ENCODE peak calls at places on chromosomes 12 and 14, in eight cellular contexts. E is CD4-positive, alpha-beta T cell; G is cardiac muscle cell; X is small intestine; T is stimulated activated CD8-positive, alpha-beta memory T cell treated with anti-CD3 and anti-CD28 coated beads, Interleukin-2, amount 100 ng/mL, for 48 hours; W is transverse colon; Z is SK-N-MC; F is CD4-positive, alpha-beta memory T cell. S is an unnamed sample.

GRCh38 chr12:117792471-117792870 is 176.3 kb downstream of the KSR2 start:
- DNase-seq in F (no peak), T (no peak), X (no peak), W (no peak), E (no peak), G (no peak), Z (no peak), S (no peak)

GRCh38 chr14:65168840-65169239 is 66.5 kb upstream of the MAX start:
- DNase-seq in F (no peak), X (no peak), Z (no peak), W (no peak), E (no peak), T (no peak), G (no peak), S (no peak)

GRCh38 chr12:28998662-28999120 is 150.4 kb upstream of the FAR2 start:
- DNase-seq in X (peak; percentile 11), Z (no peak), T (no peak), G (peak; percentile 2), W (no peak), F (no peak), E (no peak), S (no peak)

GRCh38 chr14:23544511-23545447 is 6.8 kb downstream of the ZFHX2 start:
- DNase-seq in E (no peak), T (no peak), Z (no peak), G (peak; percentile 20), X (peak; percentile 70), F (no peak), W (peak; percentile 33), S (no peak)

GRCh38 chr14:90554341-90554740 is 157.5 kb downstream of the CALM1 start:
- DNase-seq in Z (no peak), G (no peak), T (no peak), F (no peak), X (no peak), E (no peak), W (no peak), S (no peak)

GRCh38 chr12:108349245-108349644 is 10.1 kb upstream of the CMKLR1 start:
- DNase-seq in W (no peak), E (no peak), T (no peak), Z (no peak), G (no peak), F (no peak), X (no peak), S (no peak)

GRCh38 chr12:4303750-4304149 is 17.3 kb upstream of the TIGAR start:
- DNase-seq in X (no peak), F (no peak), T (no peak), W (no peak), Z (no peak), G (no peak), E (no peak), S (no peak)

GRCh38 chr14:89417111-89417468 is at the start of gene FOXN3:
- DNase-seq in T (peak; percentile 75), G (peak; percentile 94), Z (no peak), W (peak; percentile 95), F (peak; percentile 86), E (peak; percentile 76), X (peak; percentile 93), S (peak; percentile 84)

GRCh38 chr12:71661977-71662522 is 1.6 kb downstream of the ZFC3H1 start:
- DNase-seq in E (no peak), W (no peak), G (no peak), F (no peak), Z (no peak), X (peak; percentile 45), T (no peak), S (no peak)

GRCh38 chr12:113298861-113299545 is 35.9 kb downstream of the SLC8B1 start:
- DNase-seq in G (no peak), W (no peak), E (no peak), X (no peak), F (no peak), T (no peak), Z (no peak), S (no peak)

GRCh38 chr14:26527095-26527494 is 70.7 kb downstream of the NOVA1 start:
- DNase-seq in E (no peak), W (no peak), T (no peak), Z (no peak), X (no peak), G (no peak), F (no peak), S (no peak)

GRCh38 chr14:102835959-102836358 is 58.7 kb downstream of the TRAF3 start:
- DNase-seq in T (no peak), X (no peak), E (no peak), W (no peak), F (no peak), G (no peak), Z (no peak), S (no peak)

GRCh38 chr12:124044809-124045321 is 71.8 kb downstream of the ZNF664 start:
- DNase-seq in E (no peak), F (peak; percentile 24), G (no peak), X (no peak), T (no peak), Z (no peak), W (no peak), S (peak; percentile 24)

GRCh38 chr12:119447618-119448017 is 113.1 kb downstream of the CCDC60 start:
- DNase-seq in G (no peak), F (no peak), T (no peak), W (no peak), X (no peak), E (no peak), Z (no peak), S (no peak)